ENCODE peak calls at places on chromosomes 7 and 10, in seven cellular contexts. D is transverse colon; F is Daoy; Y is PC-3; L is effector memory CD4-positive, alpha-beta T cell; W is stomach; V is HS-5. G is an unnamed sample.

GRCh38 chr10:72081210-72081609 is 7.1 kb downstream of the SPOCK2 start:
- DNase-seq in L (no peak), V (no peak), F (no peak), Y (no peak), W (no peak), D (no peak), G (no peak)

GRCh38 chr10:102678842-102679289 is 34.6 kb downstream of the TRIM8 start:
- DNase-seq in V (no peak), L (no peak), D (peak), W (peak), F (peak), Y (peak), G (peak)

GRCh38 chr7:27106181-27106905 is 3.9 kb upstream of the HOXA2 start:
- DNase-seq in F (peak), Y (no peak), L (no peak), V (no peak), W (no peak), D (no peak), G (no peak)

GRCh38 chr7:13725591-13725990 is 263.9 kb downstream of the ETV1 start:
- DNase-seq in Y (no peak), F (no peak), W (no peak), L (no peak), V (no peak), D (no peak), G (no peak)

GRCh38 chr10:119251315-119251708 is 43.9 kb downstream of the GRK5 start:
- DNase-seq in L (no peak), Y (no peak), W (no peak), V (no peak), F (peak), D (no peak), G (no peak)

GRCh38 chr10:126609566-126609965 is 60.9 kb downstream of the C10orf90 start:
- DNase-seq in D (no peak), W (no peak), Y (no peak), L (no peak), V (no peak), F (no peak), G (no peak)

GRCh38 chr7:37901236-37901827 is 15.3 kb downstream of the SFRP4 start:
- DNase-seq in V (no peak), Y (peak), W (no peak), D (no peak), L (no peak), F (peak), G (no peak)

GRCh38 chr10:17835688-17836087 is 26.5 kb downstream of the MRC1 start:
- DNase-seq in F (peak), Y (peak), V (peak), W (no peak), D (no peak), L (no peak), G (no peak)

GRCh38 chr10:59672150-59672875 is 37.3 kb downstream of the SLC16A9 start:
- DNase-seq in W (no peak), D (no peak), F (no peak), Y (no peak), V (no peak), L (no peak), G (no peak)

GRCh38 chr7:156219307-156220077 is 407.2 kb upstream of the SHH start:
- DNase-seq in D (no peak), F (no peak), V (no peak), L (no peak), Y (no peak), W (no peak), G (no peak)